ENCODE peak calls at places on chromosomes 11 and 22, in nine cellular contexts. N is hepatocyte, H is transverse colon, X is fibroblast of lung, M is adrenal gland, Z is pancreas, O is esophagus squamous epithelium, P is brain microvascular endothelial cell, U is PC-3. I is an unnamed sample.

GRCh38 chr22:49906071-49906798 is 12.0 kb downstream of the ALG12 start:
- DNase-seq in P (no peak), X (no peak), U (no peak), H (no peak), M (no peak), N (no peak), Z (no peak), O (no peak), I (no peak)

GRCh38 chr22:26534166-26534855 is 22.0 kb upstream of the TFIP11 start:
- DNase-seq in P (no peak), U (no peak), M (no peak), N (no peak), H (no peak), O (no peak), X (no peak), Z (no peak), I (no peak)

GRCh38 chr11:126061707-126062678 is 673 bp downstream of the CDON start:
- DNase-seq in O (no peak), Z (peak), M (peak), P (no peak), U (peak), X (peak), H (peak), N (peak), I (no peak)

GRCh38 chr11:122523841-122524531 is 131.5 kb upstream of the UBASH3B start:
- DNase-seq in U (no peak), Z (no peak), P (no peak), N (peak), M (peak), O (no peak), H (no peak), X (no peak), I (peak)

GRCh38 chr11:119120639-119121007 is 757 bp upstream of the HINFP start:
- DNase-seq in X (peak), U (peak), H (no peak), N (peak), O (no peak), P (no peak), Z (no peak), M (no peak), I (no peak)

GRCh38 chr11:131748146-131749050 is 378.0 kb downstream of the NTM start:
- DNase-seq in H (peak), N (peak), Z (peak), O (no peak), P (peak), X (peak), M (peak), U (peak), I (no peak)

GRCh38 chr11:69003866-69004311 is 9.2 kb downstream of the MRGPRF start:
- DNase-seq in H (no peak), U (no peak), Z (no peak), P (no peak), N (peak), M (no peak), O (no peak), X (no peak), I (no peak)

GRCh38 chr11:76329084-76329648 is 51.8 kb downstream of the THAP12 start:
- DNase-seq in O (no peak), X (peak), N (peak), M (no peak), P (peak), H (no peak), U (no peak), Z (no peak), I (no peak)

GRCh38 chr11:45801723-45802315 is 3.1 kb upstream of the SLC35C1 start:
- DNase-seq in H (peak), P (no peak), O (no peak), U (no peak), X (peak), Z (no peak), M (no peak), N (no peak), I (no peak)

GRCh38 chr11:79430280-79430679 is 10.6 kb downstream of the TENM4 start:
- DNase-seq in P (no peak), X (no peak), N (no peak), M (no peak), Z (no peak), U (no peak), O (no peak), H (no peak), I (no peak)

GRCh38 chr11:123100378-123101085 is 38.6 kb upstream of the HSPA8 start:
- DNase-seq in N (no peak), X (no peak), Z (no peak), M (peak), P (no peak), H (no peak), O (no peak), U (no peak), I (no peak)

GRCh38 chr11:35029979-35030378 is 109.0 kb upstream of the CD44 start:
- DNase-seq in M (no peak), Z (no peak), O (no peak), X (peak), H (no peak), U (peak), N (no peak), P (peak), I (no peak)

GRCh38 chr11:17019231-17019630 is 5.0 kb upstream of the PLEKHA7 start:
- DNase-seq in N (no peak), H (no peak), O (no peak), Z (no peak), U (no peak), M (no peak), P (no peak), X (no peak), I (no peak)

GRCh38 chr11:120337133-120337895 is 1.1 kb downstream of the ARHGEF12 start:
- DNase-seq in N (peak), P (no peak), X (peak), U (peak), Z (peak), O (no peak), M (peak), H (peak), I (no peak)

GRCh38 chr11:8218409-8218808 is 45.3 kb downstream of the LMO1 start:
- DNase-seq in O (no peak), M (no peak), Z (no peak), H (no peak), P (no peak), X (no peak), U (no peak), N (no peak), I (no peak)

GRCh38 chr11:121500275-121500674 is 47.5 kb upstream of the SORL1-AS1 start:
- DNase-seq in M (no peak), Z (no peak), O (no peak), N (no peak), U (no peak), P (no peak), X (no peak), H (no peak), I (no peak)

GRCh38 chr11:12287374-12288211 is 89.8 kb upstream of the PARVA start:
- DNase-seq in Z (no peak), U (peak), P (peak), X (peak), O (no peak), H (peak), M (peak), N (peak), I (peak)

GRCh38 chr11:114785820-114786219 is 107.5 kb downstream of the NXPE2 start:
- DNase-seq in O (no peak), Z (no peak), N (no peak), P (no peak), H (no peak), M (no peak), U (no peak), X (no peak), I (no peak)

GRCh38 chr11:6405039-6405667 is 13.7 kb downstream of the APBB1 start:
- DNase-seq in N (peak), U (no peak), Z (no peak), M (no peak), H (no peak), O (no peak), X (no peak), P (no peak), I (no peak)

GRCh38 chr11:69499216-69499945 is 17.9 kb downstream of the LINC01488 start:
- DNase-seq in N (no peak), X (no peak), Z (no peak), U (no peak), O (no peak), P (no peak), H (no peak), M (no peak), I (no peak)

GRCh38 chr22:41782316-41782715 is 18.2 kb upstream of the CCDC134 start:
- DNase-seq in U (no peak), P (no peak), N (no peak), M (no peak), Z (no peak), X (no peak), H (peak), O (no peak), I (no peak)

GRCh38 chr11:86063536-86063935 is 5.3 kb downstream of the PICALM start:
- DNase-seq in U (peak), M (no peak), Z (no peak), P (no peak), O (no peak), H (no peak), X (no peak), N (no peak), I (no peak)

GRCh38 chr11:122202951-122203456 is 87.0 kb upstream of the BLID start:
- DNase-seq in O (no peak), X (peak), M (peak), H (peak), U (peak), P (peak), Z (peak), N (peak), I (peak)

GRCh38 chr11:70352601-70353000 is 45.7 kb upstream of the CTTN start:
- DNase-seq in N (no peak), Z (no peak), H (no peak), X (no peak), P (no peak), U (no peak), O (no peak), M (no peak), I (no peak)

DNA sequence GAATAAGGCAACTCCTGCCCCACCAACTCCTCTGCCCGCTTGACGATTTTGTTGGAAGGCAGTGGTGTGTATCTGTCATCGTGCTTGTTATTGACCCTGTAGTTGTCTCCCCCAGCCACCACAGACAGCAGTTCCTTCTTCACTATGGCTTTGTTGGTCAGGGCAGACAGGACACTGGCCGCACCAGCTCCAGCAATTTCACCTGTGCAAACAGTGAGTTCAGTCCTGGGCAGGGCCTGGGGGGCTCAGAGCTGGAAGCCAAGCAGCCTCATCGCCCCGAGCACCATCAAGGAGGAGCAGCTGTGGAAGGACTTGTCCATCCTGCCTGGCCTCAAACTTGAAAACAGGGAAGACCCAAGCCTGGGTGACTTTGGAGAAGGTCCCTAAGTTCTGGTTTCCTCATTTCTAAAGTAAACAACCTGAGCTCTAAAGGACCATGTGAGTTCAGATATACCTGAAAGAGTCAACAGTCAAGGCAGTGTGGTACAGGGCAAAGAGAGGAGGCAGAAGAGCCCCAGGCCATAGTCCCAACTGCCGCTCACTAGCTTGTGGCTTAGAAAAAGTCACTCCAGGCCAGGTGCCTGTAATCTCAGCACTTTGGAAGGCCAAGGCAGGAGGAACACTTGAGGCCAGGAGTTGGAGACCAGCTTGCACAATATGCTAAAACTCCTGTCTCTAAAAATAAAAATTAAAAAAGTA is 4.6 kb downstream of the PLAAT2 start:
- DNase-seq in U (no peak), H (no peak), P (no peak), X (no peak), M (no peak), O (no peak), N (peak), Z (no peak), I (no peak)
- H3K27ac ChIP-seq in U (no peak), H (no peak), P (no peak), X (no peak), M (no peak), O (no peak), N (peak), Z (no peak), I (no peak)

GRCh38 chr22:37750596-37751162 is 53.8 kb downstream of the TRIOBP start:
- DNase-seq in P (no peak), U (no peak), M (no peak), Z (no peak), X (no peak), O (no peak), H (no peak), N (no peak), I (no peak)
- H3K27ac ChIP-seq in P (no peak), U (peak), M (peak), Z (peak), X (peak), O (peak), H (peak), N (peak), I (peak)

GRCh38 chr11:63763506-63764200 is 4.9 kb downstream of the ZFTA start:
- DNase-seq in Z (no peak), N (peak), O (no peak), X (peak), U (no peak), H (peak), P (no peak), M (peak), I (no peak)

GRCh38 chr11:63765688-63766241 is 2.8 kb downstream of the ZFTA start:
- DNase-seq in U (no peak), M (no peak), P (no peak), N (peak), H (peak), X (no peak), Z (no peak), O (no peak), I (no peak)

GRCh38 chr11:63766501-63767270 is 1.9 kb downstream of the ZFTA start:
- DNase-seq in O (no peak), H (no peak), X (no peak), Z (no peak), M (no peak), P (no peak), N (peak), U (no peak), I (no peak)

GRCh38 chr11:63764201-63764711 is 4.3 kb downstream of the ZFTA start:
- DNase-seq in X (no peak), P (no peak), N (peak), H (peak), O (no peak), U (no peak), M (peak), Z (no peak), I (no peak)

GRCh38 chr11:63764712-63765631 is 3.6 kb downstream of the ZFTA start:
- DNase-seq in H (peak), O (no peak), X (peak), P (no peak), U (no peak), N (peak), Z (peak), M (peak), I (no peak)
- H3K27ac ChIP-seq in H (peak), O (peak), X (no peak), P (no peak), U (no peak), N (peak), Z (peak), M (peak), I (no peak)

DNA sequence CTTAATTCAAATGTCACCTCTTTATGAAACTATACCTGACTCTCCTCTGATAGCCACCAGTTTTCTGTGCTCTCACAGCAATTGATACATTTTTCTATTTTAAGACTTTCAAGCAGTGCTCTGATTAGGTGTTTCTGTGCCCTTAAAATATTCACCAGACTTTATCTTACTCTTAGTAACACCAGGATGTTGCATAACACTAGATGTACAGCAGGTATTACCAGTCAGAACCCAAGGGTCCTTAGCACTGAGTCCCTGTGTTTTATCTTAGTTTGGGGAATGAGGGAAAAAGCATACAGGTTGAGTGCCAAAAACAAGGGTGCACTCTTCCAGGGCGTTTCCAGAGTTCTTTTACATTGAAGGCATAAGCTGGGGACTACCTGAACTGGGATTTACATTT is 51.4 kb downstream of the COPB1 start:
- DNase-seq in O (no peak), M (no peak), Z (no peak), H (no peak), P (no peak), N (no peak), X (no peak), U (peak), I (no peak)
- H3K27ac ChIP-seq in O (no peak), M (no peak), Z (no peak), H (no peak), P (no peak), N (no peak), X (no peak), U (no peak), I (peak)

I was measured in epithelial cell of prostate.